ENCODE peak calls at places on chromosomes 2 and 18, in nine cellular contexts. Y is pancreas; B is HCT116; K is kidney epithelial cell; J is GM13977; H is anterior cingulate cortex; T is stimulated activated CD4-positive, alpha-beta T cell treated with anti-CD3 and anti-CD28 coated beads, Interleukin-2, amount 100 ng/mL, for 48 hours; O is AG09319; W is upper lobe of right lung. P is an unnamed sample.

GRCh38 chr2:9422321-9423099 is 818 bp downstream of the ITGB1BP1 start:
- DNase-seq in Y (peak), B (peak), K (no peak), J (peak), H (no peak), T (peak), O (no peak), W (no peak), P (peak)

GRCh38 chr2:224407241-224407680 is 5.4 kb upstream of the FAM124B start:
- DNase-seq in Y (no peak), B (no peak), K (no peak), J (no peak), H (no peak), T (no peak), O (no peak), W (no peak), P (no peak)

GRCh38 chr2:29789884-29790485 is 131.4 kb downstream of the ALK start:
- DNase-seq in Y (no peak), B (no peak), K (no peak), J (no peak), H (no peak), T (no peak), O (no peak), W (no peak), P (no peak)

GRCh38 chr18:55100817-55101457 is 141.7 kb upstream of the CCDC68 start:
- DNase-seq in Y (no peak), B (peak), K (peak), J (no peak), H (no peak), T (no peak), O (no peak), W (no peak), P (no peak)

GRCh38 chr2:229087843-229088520 is 183.1 kb downstream of the PID1 start:
- DNase-seq in Y (no peak), B (no peak), K (no peak), J (no peak), H (no peak), T (no peak), O (no peak), W (no peak), P (no peak)

GRCh38 chr2:132374551-132374950 is 42.1 kb upstream of the GPR39 start:
- DNase-seq in Y (no peak), B (no peak), K (no peak), J (no peak), H (no peak), T (no peak), O (no peak), W (no peak), P (no peak)

GRCh38 chr18:71022389-71022788 is 733.5 kb downstream of the SOCS6 start:
- DNase-seq in Y (no peak), B (no peak), K (no peak), J (no peak), H (no peak), T (no peak), O (no peak), W (no peak), P (no peak)

GRCh38 chr18:54776282-54776977 is 51.8 kb upstream of the RAB27B start:
- DNase-seq in Y (no peak), B (peak), K (peak), J (peak), H (no peak), T (peak), O (peak), W (no peak), P (no peak)

GRCh38 chr2:160429248-160430000 is 64.2 kb downstream of the RBMS1 start:
- DNase-seq in Y (no peak), B (peak), K (no peak), J (peak), H (no peak), T (no peak), O (no peak), W (no peak), P (no peak)

GRCh38 chr18:49025426-49025766 is 74.6 kb upstream of the SMAD7 start:
- DNase-seq in Y (no peak), B (no peak), K (no peak), J (no peak), H (no peak), T (no peak), O (no peak), W (peak), P (no peak)

GRCh38 chr2:240919786-240920782 is 13.9 kb downstream of the CROCC2 start:
- DNase-seq in Y (peak), B (no peak), K (no peak), J (no peak), H (no peak), T (no peak), O (no peak), W (peak), P (no peak)

GRCh38 chr2:28471701-28472236 is 24.1 kb upstream of the PLB1 start:
- DNase-seq in Y (no peak), B (no peak), K (no peak), J (no peak), H (no peak), T (no peak), O (no peak), W (peak), P (no peak)

GRCh38 chr2:3738454-3738853 is 35.1 kb downstream of the DCDC2C start:
- DNase-seq in Y (no peak), B (peak), K (no peak), J (peak), H (no peak), T (no peak), O (no peak), W (no peak), P (no peak)

GRCh38 chr2:179850188-179850587 is 11.2 kb downstream of the ZNF385B start:
- DNase-seq in Y (no peak), B (no peak), K (peak), J (no peak), H (no peak), T (no peak), O (no peak), W (no peak), P (no peak)

GRCh38 chr18:54742120-54742519 is 86.2 kb upstream of the RAB27B start:
- DNase-seq in Y (no peak), B (no peak), K (no peak), J (no peak), H (no peak), T (no peak), O (no peak), W (no peak), P (no peak)

GRCh38 chr18:54112356-54112755 is 112.1 kb downstream of the MBD2 start:
- DNase-seq in Y (no peak), B (no peak), K (no peak), J (no peak), H (no peak), T (no peak), O (peak), W (no peak), P (no peak)

GRCh38 chr18:22346968-22347611 is 70.6 kb downstream of the CTAGE1 start:
- DNase-seq in Y (peak), B (no peak), K (no peak), J (no peak), H (no peak), T (no peak), O (no peak), W (peak), P (no peak)

GRCh38 chr18:13710460-13710859 is 15.9 kb downstream of the FAM210A start:
- DNase-seq in Y (no peak), B (peak), K (peak), J (no peak), H (no peak), T (no peak), O (no peak), W (peak), P (no peak)

P was measured in naive thymus-derived CD4-positive, alpha-beta T cell.